ENCODE peak calls at places on chromosomes 3 and 15, in six cellular contexts. A, I, G, S, N and P are unnamed samples.

GRCh38 chr3:84108442-84108971 is 850.3 kb upstream of the CADM2 start:
- DNase-seq in I (no peak), S (no peak), A (no peak), G (no peak), N (peak), P (no peak)

GRCh38 chr3:141485578-141486415 is 1.0 kb upstream of the RASA2 start:
- DNase-seq in G (no peak), A (no peak), I (peak), S (peak), N (peak), P (no peak)

GRCh38 chr15:40763801-40764765 is at the start of gene GCHFR:
- DNase-seq in A (peak), I (no peak), S (peak), G (peak), N (peak), P (peak)

GRCh38 chr3:39154323-39155021 is 1.1 kb upstream of the CSRNP1 start:
- DNase-seq in S (peak), A (peak), N (no peak), G (no peak), I (no peak), P (no peak)

GRCh38 chr3:30551927-30552326 is 54.5 kb upstream of the TGFBR2 start:
- DNase-seq in I (no peak), G (no peak), A (no peak), N (no peak), S (no peak), P (no peak)

GRCh38 chr3:16838561-16838960 is 46.2 kb upstream of the PLCL2 start:
- DNase-seq in A (no peak), N (no peak), I (no peak), G (no peak), S (no peak), P (no peak)

GRCh38 chr3:147613710-147614109 is 204.5 kb downstream of the ZIC1 start:
- DNase-seq in I (no peak), S (no peak), N (no peak), G (no peak), A (no peak), P (no peak)

GRCh38 chr15:34616613-34617012 is 33.2 kb upstream of the GOLGA8B start:
- DNase-seq in N (peak), G (no peak), I (no peak), S (peak), A (no peak), P (no peak)

GRCh38 chr3:123337226-123337625 is 111.7 kb downstream of the ADCY5 start:
- DNase-seq in N (no peak), I (no peak), S (no peak), A (no peak), G (no peak), P (no peak)